ENCODE peak calls at places on chromosomes 2 and 18, in five cellular contexts. S, O, L, Z and I are unnamed samples.

GRCh38 chr2:41716497-41716896 is 331.3 kb upstream of the PKDCC start:
- DNase-seq in S (no peak), O (no peak), L (no peak), Z (no peak), I (no peak)

GRCh38 chr2:28622101-28622499 is 126.2 kb downstream of the PLB1 start:
- DNase-seq in S (no peak), O (no peak), L (peak; percentile 51), Z (no peak), I (no peak)

GRCh38 chr18:34990571-34990970 is 50.6 kb upstream of the MAPRE2 start:
- DNase-seq in S (no peak), O (no peak), L (peak; percentile 80), Z (no peak), I (no peak)

GRCh38 chr2:43343573-43344304 is 117.3 kb upstream of the ZFP36L2 start:
- DNase-seq in S (no peak), O (peak; percentile 85), L (peak; percentile 88), Z (no peak), I (peak; percentile 67)

GRCh38 chr2:239570216-239570925 is 169.6 kb upstream of the HDAC4 start:
- DNase-seq in S (no peak), O (no peak), L (no peak), Z (no peak), I (no peak)

GRCh38 chr2:197130318-197130717 is 180.3 kb downstream of the ANKRD44 start:
- DNase-seq in S (no peak), O (no peak), L (no peak), Z (no peak), I (no peak)

GRCh38 chr2:8314063-8314462 is 367.8 kb upstream of the ID2 start:
- DNase-seq in S (no peak), O (no peak), L (no peak), Z (no peak), I (no peak)

GRCh38 chr2:18749912-18750526 is 160.7 kb upstream of the NT5C1B start:
- DNase-seq in S (peak; percentile 67), O (no peak), L (peak; percentile 72), Z (peak; percentile 20), I (no peak)

GRCh38 chr2:241754042-241754441 is 19.6 kb downstream of the D2HGDH start:
- DNase-seq in S (no peak), O (no peak), L (no peak), Z (no peak), I (no peak)

DNA sequence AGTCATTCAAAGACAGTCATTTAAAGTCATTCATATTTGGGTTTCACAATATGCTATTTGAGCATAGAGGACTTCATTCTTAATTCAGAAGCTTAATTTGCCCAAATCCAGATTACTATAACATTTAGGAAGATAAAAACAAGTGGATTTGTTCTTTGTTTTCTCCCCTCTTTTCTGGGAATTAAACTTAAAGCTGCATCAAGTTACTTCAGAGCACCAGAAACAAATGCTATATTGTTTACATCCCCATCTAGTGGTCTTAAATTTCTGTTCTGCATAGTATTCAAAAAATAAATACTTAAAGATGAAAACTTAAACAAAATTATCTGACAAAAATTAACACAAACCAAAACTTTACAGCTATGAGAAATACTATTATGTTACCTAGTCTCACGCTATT is 34.7 kb upstream of the MARCHF7 start:
- DNase-seq in S (no peak), O (no peak), L (no peak), Z (no peak), I (no peak)
- TF ChIP-seq CTCF in S (no peak), O (peak; percentile 46), L (no peak), Z (peak; percentile 40), I (peak; percentile 29)

GRCh38 chr2:216698895-216699294 is 3.5 kb upstream of the IGFBP5 start:
- DNase-seq in S (peak; percentile 21), O (no peak), L (peak; percentile 38), Z (peak; percentile 68), I (peak; percentile 52)
- TF ChIP-seq CTCF in S (peak; percentile 45), O (peak; percentile 78), L (peak; percentile 79), Z (peak; percentile 67), I (peak; percentile 74)

DNA sequence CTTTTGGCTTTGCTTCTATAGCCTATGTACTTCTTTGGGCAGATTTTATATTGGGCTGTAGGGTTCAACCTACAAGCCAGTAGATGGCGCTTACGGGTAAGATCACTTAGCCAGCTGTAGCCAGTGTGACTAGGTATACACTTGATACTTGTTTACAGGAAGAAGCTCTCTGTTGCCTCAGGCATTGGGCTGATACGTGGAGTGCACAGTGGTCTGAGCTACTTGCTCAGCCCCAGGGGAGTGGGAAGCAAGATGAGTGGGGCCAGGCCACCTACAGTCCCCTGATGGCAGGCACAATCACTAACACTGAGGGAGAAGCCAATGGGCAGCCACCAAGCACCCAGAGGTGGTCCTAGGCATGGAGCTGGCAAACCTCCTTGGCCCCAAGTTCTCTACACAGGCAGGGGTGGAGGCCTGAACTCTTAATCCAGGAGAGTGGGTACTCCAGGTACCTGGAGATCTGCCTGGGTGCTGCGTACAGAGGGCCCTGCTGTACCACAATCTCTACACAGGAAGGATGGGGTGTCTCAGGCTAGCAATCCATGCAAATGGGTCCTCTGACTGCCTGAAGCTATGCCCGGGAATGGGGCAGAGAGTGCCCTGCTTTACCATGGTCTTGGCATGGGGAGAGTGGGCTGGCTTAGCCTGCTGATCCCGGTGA is 122.2 kb downstream of the NCOA1 start:
- DNase-seq in S (peak; percentile 28), O (peak; percentile 27), L (no peak), Z (no peak), I (peak; percentile 27)
- TF ChIP-seq CTCF in S (peak; percentile 28), O (peak; percentile 63), L (no peak), Z (no peak), I (peak; percentile 45)

DNA sequence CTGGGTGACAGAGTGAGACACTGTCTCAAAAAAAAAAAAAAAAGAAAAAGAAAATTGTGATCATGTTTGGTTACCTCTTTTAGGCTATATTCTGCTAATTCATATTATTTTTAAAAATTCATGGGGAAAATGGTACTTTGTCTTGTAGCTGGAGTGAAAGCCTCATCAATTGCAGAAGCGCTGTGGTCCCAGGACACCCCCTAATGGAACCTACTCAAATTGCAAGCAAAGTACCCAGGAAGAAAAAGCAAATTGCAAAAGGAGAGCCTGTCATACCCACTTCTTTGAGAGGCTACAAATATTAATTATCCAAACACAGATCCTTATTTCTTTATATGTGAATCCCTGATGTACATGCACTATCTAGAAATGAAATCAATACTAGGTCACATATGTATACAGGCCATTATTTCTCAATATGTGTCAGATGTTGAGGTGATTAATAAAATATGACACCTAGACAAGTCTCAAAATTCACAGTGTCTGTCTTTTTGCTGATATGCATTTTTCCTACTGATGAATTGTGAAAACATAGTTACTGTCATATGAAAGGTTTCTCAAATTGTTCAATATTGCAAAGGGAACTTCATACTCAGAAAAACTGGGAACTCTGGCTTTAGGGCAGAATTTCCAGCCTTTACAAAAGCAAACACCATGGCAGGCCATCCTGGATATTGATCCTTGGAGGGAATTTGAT is 12.6 kb downstream of the CRACDL start:
- DNase-seq in S (no peak), O (no peak), L (no peak), Z (no peak), I (no peak)
- TF ChIP-seq CTCF in S (no peak), O (peak; percentile 27), L (no peak), Z (no peak), I (no peak)

DNA sequence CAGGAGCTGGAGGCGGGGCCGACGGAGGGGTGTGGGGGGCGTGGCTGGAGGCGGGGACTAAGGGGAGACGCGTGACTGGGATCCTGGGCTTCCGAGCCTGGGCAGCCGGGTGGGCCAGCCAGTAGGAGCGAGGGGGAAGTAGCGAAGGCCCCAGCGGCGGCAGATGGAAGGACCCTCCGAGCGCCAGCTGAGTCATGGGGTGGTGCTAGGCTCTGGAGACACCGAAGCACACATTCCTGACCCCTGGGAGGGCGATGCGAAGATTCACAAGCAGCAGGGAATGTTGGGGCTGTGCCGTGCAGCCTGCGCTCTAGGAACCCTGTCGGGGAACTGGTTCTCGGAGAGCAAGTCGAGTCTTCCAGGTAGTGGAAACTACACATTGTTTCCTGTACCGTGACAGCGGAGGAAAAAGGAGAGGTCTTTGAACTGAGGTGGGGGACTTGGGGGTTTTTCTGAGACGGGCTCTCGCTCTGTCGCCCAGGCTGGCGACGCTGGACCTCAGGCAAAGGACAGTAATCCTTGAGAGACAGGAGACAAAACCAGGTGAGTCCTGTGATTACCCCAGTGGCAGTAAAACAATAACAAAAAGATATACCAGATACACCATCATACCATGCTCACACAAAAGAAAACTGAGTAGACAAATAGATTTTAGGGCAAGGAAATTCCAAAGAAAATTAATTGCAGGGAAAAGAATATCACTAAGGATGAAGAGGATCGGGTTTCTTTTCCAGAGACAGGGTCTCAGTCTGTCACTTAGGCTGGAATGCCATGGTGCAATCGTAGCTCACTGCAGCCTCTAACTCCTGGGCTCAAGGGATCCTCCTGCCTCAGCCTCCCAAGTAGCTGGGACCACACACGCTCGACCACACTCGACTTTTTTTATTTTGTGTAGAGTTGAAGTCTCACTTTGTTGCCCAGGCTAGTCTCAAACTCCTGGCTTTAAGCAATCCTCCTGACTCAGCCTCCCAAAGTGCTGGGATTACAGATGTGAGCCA is 828 bp upstream of the AFG3L2 start:
- DNase-seq in S (no peak), O (no peak), L (no peak), Z (no peak), I (no peak)
- TF ChIP-seq CTCF in S (no peak), O (peak; percentile 36), L (peak; percentile 65), Z (no peak), I (no peak)

GRCh38 chr2:85011747-85012146 is 40.8 kb downstream of the KCMF1 start:
- DNase-seq in S (no peak), O (no peak), L (no peak), Z (no peak), I (no peak)
- TF ChIP-seq CTCF in S (no peak), O (no peak), L (no peak), Z (no peak), I (no peak)

GRCh38 chr18:8478166-8478967 is 130.9 kb upstream of the RAB12 start:
- DNase-seq in S (peak; percentile 68), O (peak; percentile 6), L (peak; percentile 54), Z (peak; percentile 76), I (no peak)
- TF ChIP-seq CTCF in S (peak; percentile 67), O (peak; percentile 94), L (peak; percentile 85), Z (peak; percentile 73), I (peak; percentile 90)

GRCh38 chr18:9233771-9234440 is 97.3 kb downstream of the ANKRD12 start:
- DNase-seq in S (no peak), O (no peak), L (no peak), Z (no peak), I (no peak)
- TF ChIP-seq CTCF in S (no peak), O (no peak), L (no peak), Z (no peak), I (no peak)

GRCh38 chr2:143246246-143246645 is 117.0 kb downstream of the ARHGAP15 start:
- DNase-seq in S (no peak), O (no peak), L (no peak), Z (no peak), I (no peak)

GRCh38 chr2:143251680-143252079 is 122.5 kb downstream of the ARHGAP15 start:
- DNase-seq in S (no peak), O (no peak), L (no peak), Z (no peak), I (no peak)

GRCh38 chr2:143252138-143252907 is 123.1 kb downstream of the ARHGAP15 start:
- DNase-seq in S (no peak), O (no peak), L (no peak), Z (no peak), I (no peak)

GRCh38 chr2:143248631-143249030 is 119.4 kb downstream of the ARHGAP15 start:
- DNase-seq in S (no peak), O (no peak), L (no peak), Z (no peak), I (no peak)

GRCh38 chr2:143246815-143247744 is 117.9 kb downstream of the ARHGAP15 start:
- DNase-seq in S (peak; percentile 50), O (no peak), L (no peak), Z (no peak), I (no peak)
- TF ChIP-seq CTCF in S (no peak), O (no peak), L (no peak), Z (no peak), I (no peak)